ENCODE peak calls at places on chromosomes 5 and 9, in eight cellular contexts. Q is cardiac muscle cell, A is Karpas-422, I is heart right ventricle, J is activated T-cell treated with anti-CD3 and anti-CD28 coated beads for 1 hour, N is breast epithelium, S is Ammon's horn, H is H54. B is an unnamed sample.

GRCh38 chr9:116154334-116154975 is 864 bp downstream of the PAPPA start:
- DNase-seq in Q (peak; percentile 76), A (no peak), I (peak; percentile 24), J (no peak), N (no peak), S (no peak), H (no peak), B (peak; percentile 83)

GRCh38 chr9:136194540-136194939 is 10.4 kb downstream of the LHX3 start:
- DNase-seq in Q (no peak), A (no peak), I (no peak), J (no peak), N (no peak), S (no peak), H (no peak), B (no peak)

GRCh38 chr9:124618476-124618875 is 111.3 kb upstream of the NR5A1 start:
- DNase-seq in Q (no peak), A (no peak), I (no peak), J (no peak), N (no peak), S (no peak), H (no peak), B (no peak)

GRCh38 chr9:95107976-95108375 is 209.5 kb downstream of the FANCC start:
- DNase-seq in Q (no peak), A (no peak), I (no peak), J (no peak), N (no peak), S (peak; percentile 59), H (no peak), B (no peak)

GRCh38 chr5:57028166-57028565 is 76.2 kb upstream of the MIER3 start:
- DNase-seq in Q (peak; percentile 47), A (no peak), I (no peak), J (no peak), N (no peak), S (no peak), H (no peak), B (no peak)

GRCh38 chr5:179974946-179975712 is 67.4 kb upstream of the TBC1D9B start:
- DNase-seq in Q (peak; percentile 73), A (peak; percentile 94), I (peak; percentile 21), J (no peak), N (no peak), S (peak; percentile 63), H (peak; percentile 25), B (peak; percentile 74)

GRCh38 chr9:16369427-16369826 is 501.0 kb downstream of the BNC2 start:
- DNase-seq in Q (no peak), A (no peak), I (no peak), J (no peak), N (no peak), S (no peak), H (no peak), B (peak; percentile 16)

GRCh38 chr9:94719878-94720277 is 6.6 kb upstream of the AOPEP start:
- DNase-seq in Q (no peak), A (no peak), I (no peak), J (no peak), N (no peak), S (no peak), H (peak; percentile 33), B (no peak)

B was measured in SK-N-SH.